ENCODE peak calls at places on chromosomes 13 and 19, in nine cellular contexts. I is AG04450, Z is choroid plexus epithelial cell, R is HFF-Myc, F is nephron progenitor cell, L is MCF 10A, E is AG09309, K is fibroblast of mammary gland, J is foreskin fibroblast. D is an unnamed sample.

GRCh38 chr19:57888107-57888493 is 737 bp downstream of the ZNF814 start:
- DNase-seq in I (no peak), Z (no peak), R (no peak), F (no peak), L (no peak), E (no peak), K (no peak), J (peak), D (no peak)

GRCh38 chr19:2726904-2727639 is 5.9 kb upstream of the DIRAS1 start:
- DNase-seq in I (no peak), Z (no peak), R (no peak), F (no peak), L (no peak), E (no peak), K (no peak), J (peak), D (no peak)

GRCh38 chr13:101354895-101355294 is 61.4 kb downstream of the NALCN start:
- DNase-seq in I (no peak), Z (no peak), R (no peak), F (no peak), L (no peak), E (no peak), K (no peak), J (no peak), D (no peak)

GRCh38 chr19:32166238-32166637 is 179.2 kb upstream of the ZNF507 start:
- DNase-seq in I (no peak), Z (no peak), R (no peak), F (no peak), L (no peak), E (no peak), K (no peak), J (no peak), D (no peak)

GRCh38 chr19:29454109-29454508 is 71.7 kb upstream of the VSTM2B start:
- DNase-seq in I (no peak), Z (no peak), R (no peak), F (no peak), L (no peak), E (no peak), K (no peak), J (no peak), D (no peak)

GRCh38 chr13:84951128-84951527 is 848.1 kb downstream of the SLITRK6 start:
- DNase-seq in I (no peak), Z (no peak), R (no peak), F (no peak), L (peak), E (no peak), K (no peak), J (no peak), D (no peak)

GRCh38 chr19:30667227-30667626 is 295.0 kb downstream of the ZNF536 start:
- DNase-seq in I (no peak), Z (no peak), R (no peak), F (no peak), L (no peak), E (no peak), K (no peak), J (no peak), D (no peak)

GRCh38 chr13:41675306-41675705 is 218.0 kb downstream of the RGCC start:
- DNase-seq in I (no peak), Z (peak), R (no peak), F (no peak), L (peak), E (peak), K (peak), J (peak), D (no peak)

GRCh38 chr19:2800506-2800905 is 15.2 kb downstream of the THOP1 start:
- DNase-seq in I (no peak), Z (no peak), R (no peak), F (no peak), L (no peak), E (no peak), K (no peak), J (no peak), D (no peak)

GRCh38 chr13:46119883-46120614 is 15.2 kb upstream of the CPB2 start:
- DNase-seq in I (no peak), Z (peak), R (no peak), F (no peak), L (peak), E (no peak), K (peak), J (peak), D (peak)

GRCh38 chr13:45119469-45119989 is 781 bp upstream of the GTF2F2 start:
- DNase-seq in I (peak), Z (peak), R (no peak), F (no peak), L (no peak), E (no peak), K (peak), J (peak), D (peak)

GRCh38 chr19:995051-995827 is 5.0 kb upstream of the GRIN3B start:
- DNase-seq in I (no peak), Z (no peak), R (no peak), F (no peak), L (no peak), E (no peak), K (no peak), J (no peak), D (no peak)

GRCh38 chr19:46909356-46909755 is 48.6 kb downstream of the ARHGAP35 start:
- DNase-seq in I (no peak), Z (no peak), R (no peak), F (no peak), L (no peak), E (no peak), K (no peak), J (no peak), D (no peak)

GRCh38 chr13:80337706-80338105 is 3.2 kb downstream of the SPRY2 start:
- DNase-seq in I (no peak), Z (no peak), R (no peak), F (no peak), L (peak), E (no peak), K (peak), J (no peak), D (peak)

GRCh38 chr19:14381689-14382474 is 638 bp downstream of the ADGRE5 start:
- DNase-seq in I (no peak), Z (no peak), R (no peak), F (no peak), L (peak), E (no peak), K (peak), J (peak), D (no peak)

GRCh38 chr19:18588611-18589379 is at the start of gene REX1BD:
- DNase-seq in I (no peak), Z (peak), R (no peak), F (peak), L (peak), E (no peak), K (peak), J (peak), D (peak)

GRCh38 chr19:16075430-16076153 is 703 bp upstream of the TPM4 start:
- DNase-seq in I (no peak), Z (no peak), R (no peak), F (no peak), L (no peak), E (no peak), K (peak), J (peak), D (no peak)

GRCh38 chr19:33508431-33508830 is 13.2 kb downstream of the PEPD start:
- DNase-seq in I (no peak), Z (no peak), R (no peak), F (no peak), L (no peak), E (no peak), K (no peak), J (no peak), D (no peak)

GRCh38 chr13:111943229-111943795 is 123.6 kb upstream of the SOX1 start:
- DNase-seq in I (no peak), Z (no peak), R (no peak), F (no peak), L (no peak), E (no peak), K (no peak), J (no peak), D (no peak)

GRCh38 chr19:632228-633067 is 889 bp downstream of the POLRMT start:
- DNase-seq in I (no peak), Z (peak), R (no peak), F (peak), L (peak), E (no peak), K (peak), J (peak), D (peak)

GRCh38 chr13:36904219-36904618 is 15.8 kb downstream of the SMAD9 start:
- DNase-seq in I (no peak), Z (no peak), R (no peak), F (no peak), L (no peak), E (no peak), K (no peak), J (no peak), D (no peak)

GRCh38 chr13:25905411-25906010 is 146.3 kb downstream of the SHISA2 start:
- DNase-seq in I (no peak), Z (no peak), R (no peak), F (no peak), L (peak), E (no peak), K (no peak), J (no peak), D (no peak)

GRCh38 chr13:59493436-59493965 is 670.2 kb downstream of the DIAPH3 start:
- DNase-seq in I (no peak), Z (peak), R (no peak), F (no peak), L (no peak), E (no peak), K (no peak), J (no peak), D (no peak)

GRCh38 chr19:42468273-42468796 is 25.6 kb upstream of the CXCL17 start:
- DNase-seq in I (peak), Z (peak), R (peak), F (no peak), L (peak), E (peak), K (peak), J (peak), D (peak)

DNA sequence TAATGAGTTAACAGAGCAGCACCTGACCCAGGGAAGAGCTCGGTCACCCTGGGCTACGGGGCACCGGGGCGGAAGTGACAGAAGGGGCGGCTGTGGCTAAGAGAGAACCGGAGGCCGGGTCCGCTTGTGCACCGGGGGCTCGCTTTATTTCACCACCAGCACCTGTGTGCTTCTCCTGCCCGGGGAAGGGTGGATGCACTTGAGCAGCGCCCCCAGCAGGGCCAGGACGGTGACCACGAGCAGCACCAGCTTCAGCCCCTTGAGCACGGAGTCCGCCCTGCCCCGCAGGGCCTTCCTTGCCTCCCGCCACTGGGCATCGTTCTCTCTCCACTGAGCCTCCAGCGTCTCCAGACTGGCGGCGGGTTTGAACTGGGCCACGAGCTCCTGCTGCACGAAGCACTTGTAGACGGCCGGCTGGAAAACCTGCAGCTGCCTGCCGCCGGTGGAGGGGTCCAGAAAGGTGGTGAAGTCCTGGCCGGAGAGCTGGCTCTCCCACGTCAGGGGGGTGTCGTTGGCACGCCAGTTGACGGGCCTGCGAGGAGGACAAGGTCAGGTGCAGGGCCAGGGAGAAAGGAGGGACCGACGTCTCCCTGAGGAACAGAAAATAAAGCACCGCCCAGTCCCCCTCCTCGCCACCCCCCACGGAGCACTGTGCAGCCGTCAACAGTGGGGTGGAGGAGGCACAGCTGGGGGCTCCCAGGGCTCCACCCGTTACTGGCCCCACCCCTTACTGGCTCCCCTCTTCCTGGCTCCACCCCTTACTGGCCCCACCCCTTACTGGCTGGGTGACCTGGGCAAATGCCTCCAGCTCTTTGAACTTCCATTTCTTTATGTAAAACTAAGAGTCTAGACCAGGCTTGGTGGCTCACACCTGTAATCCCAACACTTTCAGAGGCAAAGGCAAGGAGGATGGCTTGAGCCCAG is 3.6 kb downstream of the FAM187B start:
- DNase-seq in I (no peak), Z (no peak), R (no peak), F (no peak), L (no peak), E (no peak), K (no peak), J (no peak), D (no peak)
- TF ChIP-seq CTCF in I (no peak), Z (peak), R (no peak), F (no peak), L (no peak), E (no peak), K (no peak), J (no peak), D (no peak)

GRCh38 chr13:76823969-76824368 is 62.2 kb downstream of the KCTD12 start:
- DNase-seq in I (no peak), Z (no peak), R (no peak), F (no peak), L (no peak), E (no peak), K (no peak), J (no peak), D (no peak)

GRCh38 chr13:76825415-76825814 is 60.8 kb downstream of the KCTD12 start:
- DNase-seq in I (no peak), Z (no peak), R (no peak), F (no peak), L (no peak), E (no peak), K (no peak), J (peak), D (peak)

GRCh38 chr13:76816394-76816793 is 69.8 kb downstream of the KCTD12 start:
- DNase-seq in I (no peak), Z (no peak), R (no peak), F (no peak), L (peak), E (no peak), K (no peak), J (no peak), D (no peak)

GRCh38 chr13:76822691-76823267 is 63.4 kb downstream of the KCTD12 start:
- DNase-seq in I (no peak), Z (peak), R (no peak), F (no peak), L (peak), E (peak), K (peak), J (peak), D (peak)

DNA sequence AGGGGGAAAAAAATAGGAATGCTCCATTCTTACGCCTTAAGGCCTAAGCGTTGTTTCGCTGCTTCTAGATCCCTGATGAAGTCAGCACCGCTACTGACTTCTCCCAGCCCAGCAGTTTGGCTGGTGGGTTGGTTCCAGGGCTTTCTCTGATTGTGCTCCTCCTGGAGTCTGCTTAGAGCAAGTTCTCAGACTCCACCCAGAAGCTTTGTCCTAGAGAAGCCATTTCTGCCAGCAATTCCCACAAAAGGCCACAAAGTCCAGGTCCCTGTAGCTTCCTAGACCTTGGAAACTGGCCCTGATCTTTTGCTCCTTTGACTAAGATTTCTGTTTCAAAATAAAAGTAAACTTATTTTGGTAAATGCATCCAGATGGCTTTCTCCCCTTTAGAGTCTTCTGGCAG is 65.4 kb downstream of the KCTD12 start:
- DNase-seq in I (no peak), Z (peak), R (no peak), F (no peak), L (no peak), E (peak), K (peak), J (peak), D (no peak)
- TF ChIP-seq CTCF in I (no peak), Z (peak), R (no peak), F (no peak), L (no peak), E (peak), K (peak), J (peak), D (no peak)

GRCh38 chr19:49364083-49364687 is 508 bp downstream of the DKKL1 start:
- DNase-seq in I (no peak), Z (no peak), R (no peak), F (peak), L (no peak), E (no peak), K (no peak), J (no peak), D (no peak)

GRCh38 chr19:49361438-49362047 is 673 bp downstream of the TEAD2 start:
- DNase-seq in I (peak), Z (peak), R (peak), F (peak), L (peak), E (peak), K (peak), J (peak), D (peak)

GRCh38 chr19:49362926-49363264 is 679 bp upstream of the TEAD2 start:
- DNase-seq in I (no peak), Z (peak), R (no peak), F (peak), L (no peak), E (no peak), K (no peak), J (no peak), D (peak)

GRCh38 chr19:49362048-49362925 is at the start of gene TEAD2:
- DNase-seq in I (no peak), Z (peak), R (no peak), F (peak), L (peak), E (no peak), K (peak), J (peak), D (peak)

GRCh38 chr19:49363265-49364082 is at the start of gene DKKL1:
- DNase-seq in I (peak), Z (peak), R (peak), F (peak), L (peak), E (peak), K (peak), J (peak), D (peak)
- TF ChIP-seq CTCF in I (peak), Z (peak), R (peak), F (no peak), L (peak), E (peak), K (no peak), J (no peak), D (no peak)

DNA sequence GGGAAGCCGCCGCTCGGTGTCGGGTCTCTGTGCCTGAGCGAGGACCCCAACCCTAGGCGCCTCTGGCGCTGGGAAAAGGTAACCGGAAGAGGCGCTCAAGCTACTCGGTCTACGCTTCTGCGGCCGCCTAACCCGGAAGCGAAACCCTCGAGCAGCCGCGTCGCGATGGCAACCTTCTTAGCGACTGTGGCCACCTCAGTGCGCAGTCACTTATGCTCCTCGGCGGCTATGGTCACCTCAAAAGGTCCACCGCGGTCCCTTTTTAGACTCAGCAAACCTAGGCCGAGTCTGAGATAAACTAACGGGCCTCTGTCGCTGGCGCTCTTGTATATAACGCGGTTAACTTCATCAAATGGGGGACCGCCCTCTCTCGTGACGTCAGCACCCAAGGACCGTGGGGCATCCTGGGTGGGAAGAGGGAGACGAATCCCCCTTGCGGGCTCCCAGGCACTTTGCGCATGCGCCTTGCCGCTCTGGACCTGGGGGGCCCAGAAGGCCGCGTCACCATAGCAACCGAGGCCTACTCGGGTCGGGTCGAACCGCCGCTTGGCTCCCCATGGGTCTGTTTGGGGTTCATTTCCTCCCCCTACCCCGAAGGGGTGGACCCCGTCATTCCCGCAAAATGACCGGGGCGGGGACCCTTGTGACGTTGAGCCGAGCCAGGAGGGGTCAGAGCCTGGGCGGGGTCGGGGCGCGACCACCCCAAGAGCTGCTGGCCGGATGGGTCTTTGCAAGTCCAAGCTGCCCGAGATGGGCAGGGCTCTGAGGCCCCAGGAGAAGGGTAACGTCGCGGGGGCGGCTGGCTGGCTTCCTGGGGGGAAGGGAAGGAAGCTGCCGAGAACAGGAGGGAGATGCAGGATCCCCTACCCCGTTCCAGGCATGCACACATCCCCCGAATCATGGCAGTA is at the start of gene GTF2F1:
- DNase-seq in I (peak), Z (peak), R (peak), F (peak), L (peak), E (peak), K (peak), J (peak), D (peak)
- TF ChIP-seq CTCF in I (peak), Z (peak), R (no peak), F (no peak), L (no peak), E (peak), K (peak), J (no peak), D (no peak)

DNA sequence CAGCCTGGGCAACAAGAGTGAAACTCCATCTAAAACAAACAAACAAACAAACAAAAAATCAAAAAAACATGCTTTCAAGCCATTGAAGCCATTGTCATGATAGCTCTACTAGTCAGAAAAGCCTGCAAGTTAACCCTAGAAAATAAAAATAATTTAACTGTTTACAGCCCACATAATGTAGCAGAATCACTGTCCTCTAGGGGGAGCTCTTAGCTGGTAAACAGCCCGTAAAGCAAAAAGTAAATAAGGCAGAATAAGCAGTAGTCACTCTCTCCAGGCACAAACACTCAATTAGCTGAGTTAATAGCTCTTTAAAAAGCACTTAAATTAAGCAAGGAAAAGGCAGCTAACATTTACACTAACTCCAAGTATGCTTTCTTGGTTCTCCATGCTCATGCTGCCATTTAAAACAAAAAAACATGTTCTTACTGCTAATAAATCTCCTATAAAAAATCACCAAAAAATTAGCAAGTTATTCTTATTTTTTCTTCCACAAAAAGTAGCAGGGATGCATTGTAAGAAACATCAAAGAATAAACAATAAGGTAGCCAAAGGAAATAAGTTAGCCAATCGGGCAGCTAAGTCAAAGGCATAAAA is 11.3 kb downstream of the LILRB4 start:
- DNase-seq in I (no peak), Z (peak), R (no peak), F (no peak), L (peak), E (no peak), K (peak), J (peak), D (no peak)
- TF ChIP-seq CTCF in I (peak), Z (peak), R (peak), F (peak), L (peak), E (peak), K (peak), J (peak), D (peak)

D was measured in astrocyte.